ENCODE peak calls at places on chromosomes 3 and 15, in five cellular contexts. E, X, D, Q and O are unnamed samples.

GRCh38 chr3:28081533-28081947 is 159.9 kb upstream of the CMC1 start:
- DNase-seq in E (no peak), X (peak), D (peak), Q (no peak), O (no peak)

GRCh38 chr3:197025736-197026480 is 3.7 kb downstream of the MELTF start:
- DNase-seq in E (peak), X (no peak), D (no peak), Q (no peak), O (no peak)

GRCh38 chr15:56815247-56815646 is 81.9 kb upstream of the ZNF280D start:
- DNase-seq in E (no peak), X (no peak), D (no peak), Q (no peak), O (no peak)

GRCh38 chr3:149657458-149657795 is 398 bp downstream of the WWTR1 start:
- DNase-seq in E (no peak), X (no peak), D (no peak), Q (no peak), O (no peak)

GRCh38 chr15:64045106-64045435 is 1.2 kb downstream of the DAPK2 start:
- DNase-seq in E (no peak), X (no peak), D (no peak), Q (no peak), O (no peak)

GRCh38 chr3:113746955-113747718 is at the start of gene ATP6V1A:
- DNase-seq in E (peak), X (no peak), D (no peak), Q (peak), O (peak)

GRCh38 chr3:109005443-109005842 is 51.8 kb upstream of the GUCA1C start:
- DNase-seq in E (no peak), X (no peak), D (no peak), Q (no peak), O (no peak)

GRCh38 chr3:194587438-194587931 is 45.7 kb downstream of the TMEM44 start:
- DNase-seq in E (no peak), X (no peak), D (no peak), Q (no peak), O (no peak)

GRCh38 chr3:79521221-79521848 is 246.5 kb downstream of the ROBO1 start:
- DNase-seq in E (no peak), X (peak), D (peak), Q (peak), O (peak)

GRCh38 chr15:85831415-85832113 is 36.8 kb upstream of the KLHL25 start:
- DNase-seq in E (peak), X (no peak), D (no peak), Q (peak), O (peak)

GRCh38 chr15:33029247-33029646 is 165.3 kb downstream of the FMN1 start:
- DNase-seq in E (no peak), X (no peak), D (no peak), Q (no peak), O (no peak)

GRCh38 chr15:84981711-84982300 is at the start of gene PDE8A:
- DNase-seq in E (peak), X (no peak), D (no peak), Q (no peak), O (peak)

GRCh38 chr15:32802296-32802936 is 84.6 kb downstream of the GREM1 start:
- DNase-seq in E (no peak), X (no peak), D (no peak), Q (no peak), O (no peak)

GRCh38 chr3:52297242-52298146 is 9.9 kb downstream of the GLYCTK start:
- DNase-seq in E (no peak), X (no peak), D (no peak), Q (no peak), O (no peak)

GRCh38 chr3:40649346-40649745 is 124.6 kb downstream of the ZNF621 start:
- DNase-seq in E (no peak), X (no peak), D (no peak), Q (no peak), O (no peak)

GRCh38 chr15:97995881-97996603 is 35.5 kb downstream of the ARRDC4 start:
- DNase-seq in E (peak), X (peak), D (no peak), Q (no peak), O (peak)

GRCh38 chr3:190076138-190076537 is 44.6 kb downstream of the P3H2 start:
- DNase-seq in E (no peak), X (no peak), D (no peak), Q (no peak), O (no peak)

GRCh38 chr3:184259878-184260570 is 1.3 kb downstream of the CAMK2N2 start:
- DNase-seq in E (peak), X (no peak), D (no peak), Q (no peak), O (peak)

GRCh38 chr15:35713733-35714132 is 167.8 kb upstream of the DPH6 start:
- DNase-seq in E (no peak), X (no peak), D (no peak), Q (no peak), O (no peak)

GRCh38 chr3:45554001-45554691 is 40.4 kb upstream of the LIMD1 start:
- DNase-seq in E (no peak), X (no peak), D (peak), Q (no peak), O (no peak)

GRCh38 chr15:61951949-61952348 is 108.3 kb downstream of the VPS13C start:
- DNase-seq in E (no peak), X (no peak), D (no peak), Q (no peak), O (no peak)

GRCh38 chr15:65916664-65917406 is 47.5 kb downstream of the RAB11A start:
- DNase-seq in E (peak), X (peak), D (peak), Q (peak), O (peak)

GRCh38 chr3:29171583-29171990 is 109.3 kb upstream of the RBMS3 start:
- DNase-seq in E (no peak), X (no peak), D (no peak), Q (no peak), O (no peak)

GRCh38 chr3:195224980-195225580 is 45.9 kb downstream of the XXYLT1 start:
- DNase-seq in E (peak), X (no peak), D (no peak), Q (no peak), O (no peak)

GRCh38 chr3:171862993-171863521 is 19.9 kb downstream of the TMEM212 start:
- DNase-seq in E (no peak), X (no peak), D (no peak), Q (peak), O (no peak)

GRCh38 chr3:194396897-194397756 is 1.9 kb downstream of the GP5 start:
- DNase-seq in E (no peak), X (no peak), D (no peak), Q (no peak), O (no peak)

GRCh38 chr15:52678468-52679231 is 538 bp downstream of the ATOSA start:
- DNase-seq in E (peak), X (peak), D (no peak), Q (peak), O (peak)

GRCh38 chr15:52428297-52428696 is 100.4 kb downstream of the MYO5A start:
- DNase-seq in E (no peak), X (no peak), D (no peak), Q (no peak), O (no peak)

GRCh38 chr3:45347329-45348000 is 40.9 kb upstream of the LARS2 start:
- DNase-seq in E (no peak), X (no peak), D (no peak), Q (no peak), O (no peak)

GRCh38 chr3:143283432-143284128 is 164.0 kb downstream of the CHST2 start:
- DNase-seq in E (no peak), X (no peak), D (no peak), Q (no peak), O (no peak)

GRCh38 chr15:88716543-88717341 is 77.9 kb downstream of the ISG20 start:
- DNase-seq in E (no peak), X (no peak), D (no peak), Q (peak), O (no peak)

GRCh38 chr15:73474785-73475184 is 31.8 kb downstream of the REC114 start:
- DNase-seq in E (no peak), X (no peak), D (no peak), Q (no peak), O (no peak)

DNA sequence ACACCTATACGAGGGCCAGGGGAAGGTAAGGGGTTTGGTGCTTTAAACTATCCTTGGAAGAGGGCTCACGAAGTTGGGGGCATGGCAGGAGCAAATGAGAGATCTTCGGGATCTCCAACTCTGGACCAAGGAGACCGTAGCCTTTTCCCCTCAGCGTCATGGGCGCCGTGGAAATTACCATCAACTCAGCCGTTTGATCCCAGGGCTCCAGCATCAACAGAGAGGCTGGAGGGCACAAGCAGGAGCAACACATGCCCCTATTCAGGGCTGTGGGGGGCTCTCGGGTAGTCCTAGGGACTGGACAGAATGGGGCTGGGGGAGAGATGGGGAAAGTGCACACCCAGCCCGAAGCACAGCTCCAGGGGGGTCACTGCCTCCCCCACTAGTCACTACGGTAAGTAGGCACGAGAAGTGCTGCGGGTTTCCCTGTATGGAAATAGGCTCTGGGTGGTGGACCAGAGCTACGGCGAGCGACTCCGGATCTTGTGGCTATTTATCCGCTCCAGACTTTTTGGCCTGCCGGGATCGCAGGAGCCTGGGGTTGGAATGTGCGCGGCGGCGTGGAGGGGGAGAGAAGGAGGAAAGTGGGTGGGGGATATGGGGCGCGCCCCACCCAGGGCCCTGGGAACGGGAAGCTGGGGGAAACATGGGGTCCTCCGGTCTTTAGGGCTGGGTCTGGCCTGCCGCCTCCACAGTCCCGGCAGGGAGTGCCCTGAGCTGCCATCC is 539 bp upstream of the LAMB2 start:
- DNase-seq in E (peak), X (peak), D (no peak), Q (peak), O (peak)
- TF ChIP-seq SUZ12 in E (no peak), X (no peak), D (no peak), Q (no peak), O (no peak)

GRCh38 chr3:126983276-126983652 is 349 bp downstream of the PLXNA1 start:
- DNase-seq in E (no peak), X (no peak), D (no peak), Q (no peak), O (peak)
- TF ChIP-seq SUZ12 in E (no peak), X (no peak), D (no peak), Q (no peak), O (no peak)

GRCh38 chr15:68599560-68600071 is 20.8 kb downstream of the CORO2B start:
- DNase-seq in E (peak), X (peak), D (no peak), Q (no peak), O (no peak)
- TF ChIP-seq SUZ12 in E (no peak), X (no peak), D (no peak), Q (no peak), O (no peak)

DNA sequence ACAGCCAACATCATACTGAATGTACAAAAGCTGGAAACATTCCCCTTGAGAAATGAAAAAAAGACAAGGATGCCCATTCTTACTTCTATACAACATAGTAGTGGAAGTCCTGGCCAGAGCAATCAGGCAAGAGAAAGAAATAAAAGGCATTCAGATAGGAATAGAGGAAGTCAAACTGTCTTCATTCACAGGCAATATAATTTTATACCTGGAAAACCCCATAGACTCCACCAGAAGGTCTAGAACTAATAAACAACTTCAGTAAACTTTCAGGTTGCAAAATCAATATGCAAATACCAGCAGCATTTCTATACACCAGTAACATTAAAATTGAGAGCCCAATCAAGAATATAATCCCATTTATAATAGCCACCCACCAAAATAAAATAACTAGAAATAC is 27.1 kb upstream of the THSD4 start:
- DNase-seq in E (no peak), X (no peak), D (no peak), Q (no peak), O (no peak)
- TF ChIP-seq SUZ12 in E (no peak), X (no peak), D (no peak), Q (no peak), O (no peak)

GRCh38 chr3:112582242-112582874 is 20.5 kb downstream of the SLC35A5 start:
- DNase-seq in E (no peak), X (peak), D (no peak), Q (peak), O (peak)

GRCh38 chr3:112587336-112587735 is 25.5 kb downstream of the SLC35A5 start:
- DNase-seq in E (no peak), X (no peak), D (no peak), Q (no peak), O (no peak)

GRCh38 chr3:112583105-112583504 is 21.3 kb downstream of the SLC35A5 start:
- DNase-seq in E (no peak), X (no peak), D (no peak), Q (no peak), O (no peak)

DNA sequence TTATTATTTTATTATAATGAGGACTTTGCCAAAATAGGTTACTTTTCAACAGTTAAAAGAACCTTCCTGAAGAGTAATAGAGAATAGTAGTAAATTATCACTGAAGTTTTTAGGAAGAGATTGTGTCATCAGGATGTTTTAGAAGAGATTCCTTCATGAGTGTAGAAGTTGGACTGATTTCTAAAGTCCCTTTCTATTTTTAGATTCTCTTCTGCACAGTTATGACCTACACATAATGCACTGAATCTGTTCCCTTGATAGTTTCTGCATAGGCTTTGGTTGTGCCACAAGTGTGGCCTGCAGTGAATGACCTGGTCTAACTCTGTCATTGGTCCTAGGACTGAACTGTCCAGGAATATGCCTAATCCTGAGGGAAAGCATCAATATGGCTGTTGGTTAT is 23.9 kb downstream of the SLC35A5 start:
- DNase-seq in E (no peak), X (no peak), D (no peak), Q (no peak), O (no peak)
- TF ChIP-seq SUZ12 in E (no peak), X (no peak), D (no peak), Q (no peak), O (no peak)